ENCODE peak calls at places on chromosomes 3 and 15, in ten cellular contexts. L is stimulated activated CD4-positive, alpha-beta T cell treated with anti-CD3 and anti-CD28 coated beads, Interleukin-1b, Interleukin-23, amount 100 ng/mL, for 24 hours; C is activated CD4-positive, alpha-beta T cell treated with anti-CD3 and anti-CD28 coated beads, Interleukin-2, amount 50 U/mL, for 24 hours; E is brain pericyte; R is memory B cell; X is activated T-cell treated with anti-CD3 and anti-CD28 coated beads for 1 hour; A is H1; M is activated gamma-delta T cell treated with Interleukin-2 at 50 U/mL for 16 hours; N is activated CD8-positive, alpha-beta memory T cell treated with anti-CD3 and anti-CD28 coated beads, Interleukin-2, amount 50 U/mL, for 48 hours; W is lower lobe of right lung. O is an unnamed sample.

GRCh38 chr3:65729973-65730372 is 308.7 kb downstream of the MAGI1 start:
- DNase-seq in L (no peak), C (no peak), E (no peak), R (no peak), X (no peak), A (no peak), M (no peak), N (no peak), W (no peak), O (no peak)

GRCh38 chr3:13702226-13702820 is 153.4 kb downstream of the FBLN2 start:
- DNase-seq in L (no peak), C (no peak), E (no peak), R (no peak), X (no peak), A (no peak), M (no peak), N (no peak), W (no peak), O (no peak)

GRCh38 chr3:126945891-126946290 is 37.0 kb upstream of the PLXNA1 start:
- DNase-seq in L (no peak), C (no peak), E (no peak), R (no peak), X (no peak), A (no peak), M (no peak), N (no peak), W (no peak), O (no peak)

GRCh38 chr15:60091150-60091549 is 87.0 kb downstream of the FOXB1 start:
- DNase-seq in L (no peak), C (no peak), E (no peak), R (no peak), X (no peak), A (no peak), M (no peak), N (no peak), W (peak), O (no peak)

GRCh38 chr3:113557374-113557773 is 25.0 kb downstream of the SIDT1 start:
- DNase-seq in L (no peak), C (no peak), E (no peak), R (no peak), X (no peak), A (no peak), M (no peak), N (no peak), W (no peak), O (no peak)

GRCh38 chr3:155946178-155946577 is 75.7 kb downstream of the GMPS start:
- DNase-seq in L (no peak), C (no peak), E (peak), R (no peak), X (no peak), A (no peak), M (no peak), N (no peak), W (no peak), O (no peak)

GRCh38 chr3:53026423-53027162 is 19.3 kb downstream of the SFMBT1 start:
- DNase-seq in L (no peak), C (no peak), E (no peak), R (no peak), X (no peak), A (no peak), M (no peak), N (no peak), W (no peak), O (no peak)

GRCh38 chr3:46662771-46663551 is 30.5 kb downstream of the ALS2CL start:
- DNase-seq in L (no peak), C (no peak), E (no peak), R (no peak), X (no peak), A (no peak), M (no peak), N (peak), W (peak), O (no peak)

GRCh38 chr3:126607214-126607908 is 47.6 kb downstream of the TXNRD3 start:
- DNase-seq in L (no peak), C (no peak), E (no peak), R (no peak), X (no peak), A (no peak), M (peak), N (no peak), W (no peak), O (no peak)

GRCh38 chr3:108914774-108915641 is 38.7 kb downstream of the GUCA1C start:
- DNase-seq in L (peak), C (peak), E (peak), R (peak), X (peak), A (peak), M (peak), N (peak), W (no peak), O (no peak)

GRCh38 chr3:195285403-195285802 is 14.4 kb upstream of the XXYLT1 start:
- DNase-seq in L (no peak), C (no peak), E (no peak), R (no peak), X (no peak), A (no peak), M (no peak), N (no peak), W (no peak), O (no peak)

GRCh38 chr3:102079809-102080197 is 230.5 kb downstream of the NFKBIZ start:
- DNase-seq in L (no peak), C (no peak), E (no peak), R (no peak), X (no peak), A (no peak), M (no peak), N (no peak), W (no peak), O (no peak)

GRCh38 chr3:4687167-4687566 is 194.0 kb downstream of the ITPR1 start:
- DNase-seq in L (no peak), C (no peak), E (no peak), R (no peak), X (no peak), A (no peak), M (no peak), N (no peak), W (no peak), O (no peak)

GRCh38 chr3:112646623-112647022 is 5.7 kb upstream of the CCDC80 start:
- DNase-seq in L (no peak), C (no peak), E (no peak), R (no peak), X (no peak), A (no peak), M (no peak), N (no peak), W (no peak), O (no peak)

GRCh38 chr15:99426431-99427105 is 139.2 kb upstream of the MEF2A start:
- DNase-seq in L (no peak), C (no peak), E (no peak), R (no peak), X (no peak), A (no peak), M (no peak), N (peak), W (no peak), O (peak)

GRCh38 chr3:190646996-190647395 is 133.1 kb downstream of the IL1RAP start:
- DNase-seq in L (no peak), C (no peak), E (no peak), R (no peak), X (no peak), A (no peak), M (no peak), N (no peak), W (no peak), O (no peak)

GRCh38 chr15:77654975-77655374 is 22.3 kb upstream of the LINGO1 start:
- DNase-seq in L (no peak), C (no peak), E (no peak), R (no peak), X (no peak), A (no peak), M (no peak), N (no peak), W (no peak), O (no peak)

GRCh38 chr15:68620721-68621528 is 42.1 kb downstream of the CORO2B start:
- DNase-seq in L (no peak), C (no peak), E (peak), R (no peak), X (no peak), A (no peak), M (no peak), N (no peak), W (peak), O (peak)

GRCh38 chr15:95169701-95170459 is 938.5 kb downstream of the MCTP2 start:
- DNase-seq in L (no peak), C (no peak), E (no peak), R (no peak), X (no peak), A (no peak), M (no peak), N (no peak), W (no peak), O (no peak)

GRCh38 chr3:195918176-195918575 is 9.8 kb upstream of the TNK2 start:
- DNase-seq in L (no peak), C (no peak), E (no peak), R (no peak), X (no peak), A (no peak), M (no peak), N (no peak), W (no peak), O (no peak)

GRCh38 chr15:90857337-90857736 is 11.1 kb upstream of the FURIN start:
- DNase-seq in L (no peak), C (no peak), E (no peak), R (no peak), X (no peak), A (no peak), M (no peak), N (no peak), W (no peak), O (no peak)

GRCh38 chr3:158128755-158129154 is 18.9 kb downstream of the RSRC1 start:
- DNase-seq in L (no peak), C (no peak), E (no peak), R (no peak), X (no peak), A (no peak), M (no peak), N (no peak), W (no peak), O (no peak)

O was measured in Right ventricle myocardium inferior.